ENCODE peak calls at places on chromosomes 3 and 15, in five cellular contexts. One of them, this sample, is unnamed.
A peak's percentile ranks its signal among the peaks of the same experiment; 100 is the strongest.

GRCh38 chr3:133843634-133844033 is 38.0 kb downstream of the SRPRB start:
- DNase-seq in neuronal stem cell: no peak
- DNase-seq in H9: no peak
- DNase-seq in mesenchymal stem cell: peak; percentile 85
- DNase-seq in H1: no peak
- DNase-seq in this sample: peak; percentile 18

GRCh38 chr3:21620511-21621395 is 130.3 kb downstream of the ZNF385D start:
- DNase-seq in neuronal stem cell: no peak
- DNase-seq in H9: no peak
- DNase-seq in mesenchymal stem cell: no peak
- DNase-seq in H1: no peak
- DNase-seq in this sample: peak; percentile 2

GRCh38 chr3:104190681-104191080 is 1176.0 kb upstream of the ALCAM start:
- DNase-seq in neuronal stem cell: no peak
- DNase-seq in H9: no peak
- DNase-seq in mesenchymal stem cell: no peak
- DNase-seq in H1: no peak
- DNase-seq in this sample: no peak

GRCh38 chr3:21543380-21544075 is 207.5 kb downstream of the ZNF385D start:
- DNase-seq in neuronal stem cell: no peak
- DNase-seq in H9: peak; percentile 69
- DNase-seq in mesenchymal stem cell: no peak
- DNase-seq in H1: no peak
- DNase-seq in this sample: no peak

GRCh38 chr3:78101363-78101762 is 1061.5 kb downstream of the ROBO2 start:
- DNase-seq in neuronal stem cell: no peak
- DNase-seq in H9: no peak
- DNase-seq in mesenchymal stem cell: peak; percentile 77
- DNase-seq in H1: no peak
- DNase-seq in this sample: no peak

GRCh38 chr15:40825661-40826088 is 2.8 kb downstream of the PPP1R14D start:
- DNase-seq in neuronal stem cell: no peak
- DNase-seq in H9: no peak
- DNase-seq in mesenchymal stem cell: peak; percentile 56
- DNase-seq in H1: no peak
- DNase-seq in this sample: peak; percentile 98

GRCh38 chr15:63473999-63474809 is 30.2 kb upstream of the USP3 start:
- DNase-seq in neuronal stem cell: no peak
- DNase-seq in H9: peak; percentile 61
- DNase-seq in mesenchymal stem cell: peak; percentile 97
- DNase-seq in H1: no peak
- DNase-seq in this sample: no peak

GRCh38 chr3:11154036-11154952 is at the start of gene HRH1:
- DNase-seq in neuronal stem cell: peak; percentile 24
- DNase-seq in H9: no peak
- DNase-seq in mesenchymal stem cell: no peak
- DNase-seq in H1: no peak
- DNase-seq in this sample: no peak

GRCh38 chr3:167917969-167918368 is 177.8 kb downstream of the GOLIM4 start:
- DNase-seq in neuronal stem cell: no peak
- DNase-seq in H9: no peak
- DNase-seq in mesenchymal stem cell: no peak
- DNase-seq in H1: no peak
- DNase-seq in this sample: no peak

GRCh38 chr3:129239992-129240391 is 9.4 kb upstream of the COPG1 start:
- DNase-seq in neuronal stem cell: no peak
- DNase-seq in H9: peak; percentile 37
- DNase-seq in mesenchymal stem cell: no peak
- DNase-seq in H1: no peak
- DNase-seq in this sample: no peak

GRCh38 chr3:194504146-194504545 is 17.3 kb upstream of the ATP13A3 start:
- DNase-seq in neuronal stem cell: no peak
- DNase-seq in H9: no peak
- DNase-seq in mesenchymal stem cell: no peak
- DNase-seq in H1: no peak
- DNase-seq in this sample: no peak

GRCh38 chr15:95645791-95646338 is 684.6 kb upstream of the NR2F2 start:
- DNase-seq in neuronal stem cell: no peak
- DNase-seq in H9: no peak
- DNase-seq in mesenchymal stem cell: no peak
- DNase-seq in H1: no peak
- DNase-seq in this sample: no peak

GRCh38 chr15:82315519-82316246 is 33.6 kb downstream of the GOLGA6L10 start:
- DNase-seq in neuronal stem cell: no peak
- DNase-seq in H9: peak; percentile 22
- DNase-seq in mesenchymal stem cell: no peak
- DNase-seq in H1: no peak
- DNase-seq in this sample: no peak

GRCh38 chr3:142098974-142099373 is 50.4 kb downstream of the TFDP2 start:
- DNase-seq in neuronal stem cell: no peak
- DNase-seq in H9: no peak
- DNase-seq in mesenchymal stem cell: no peak
- DNase-seq in H1: no peak
- DNase-seq in this sample: no peak

GRCh38 chr3:39098473-39099000 is 8.9 kb downstream of the GORASP1 start:
- DNase-seq in neuronal stem cell: no peak
- DNase-seq in H9: no peak
- DNase-seq in mesenchymal stem cell: no peak
- DNase-seq in H1: no peak
- DNase-seq in this sample: no peak

GRCh38 chr15:26720546-26720945 is 52.3 kb downstream of the GABRB3 start:
- DNase-seq in neuronal stem cell: no peak
- DNase-seq in H9: no peak
- DNase-seq in mesenchymal stem cell: no peak
- DNase-seq in H1: no peak
- DNase-seq in this sample: no peak

GRCh38 chr3:21942328-21942727 is 191.3 kb upstream of the ZNF385D start:
- DNase-seq in neuronal stem cell: no peak
- DNase-seq in H9: no peak
- DNase-seq in mesenchymal stem cell: peak; percentile 38
- DNase-seq in H1: no peak
- DNase-seq in this sample: peak; percentile 5

GRCh38 chr3:123883656-123884257 is 375 bp downstream of the MYLK start:
- DNase-seq in neuronal stem cell: peak; percentile 32
- DNase-seq in H9: peak; percentile 51
- DNase-seq in mesenchymal stem cell: peak; percentile 32
- DNase-seq in H1: no peak
- DNase-seq in this sample: no peak

GRCh38 chr3:172312006-172312405 is 136.2 kb downstream of the GHSR start:
- DNase-seq in neuronal stem cell: no peak
- DNase-seq in H9: no peak
- DNase-seq in mesenchymal stem cell: no peak
- DNase-seq in H1: no peak
- DNase-seq in this sample: peak; percentile 37

DNA sequence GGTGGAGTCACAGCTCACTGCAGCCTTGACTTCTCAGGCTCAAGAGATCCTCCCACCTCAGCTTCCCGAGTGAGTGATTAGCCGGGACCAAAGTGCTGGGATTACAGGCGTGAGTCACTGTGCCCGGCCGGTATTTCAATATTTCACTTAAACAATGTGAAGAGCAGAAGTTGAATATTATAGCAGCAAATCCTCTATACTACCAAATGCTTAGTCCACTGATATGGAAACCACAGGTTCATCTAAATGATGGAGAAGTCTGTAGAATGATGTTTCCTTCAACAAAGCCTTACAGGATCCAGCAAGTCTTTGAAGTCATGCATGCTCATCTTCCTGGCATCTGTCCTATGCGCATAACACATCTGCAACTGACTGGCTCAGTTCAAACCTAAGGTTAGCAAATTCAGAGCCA is 20.3 kb upstream of the UACA start:
- DNase-seq in neuronal stem cell: no peak
- DNase-seq in H9: no peak
- DNase-seq in mesenchymal stem cell: peak; percentile 75
- DNase-seq in H1: no peak
- DNase-seq in this sample: peak; percentile 56
- H4K91ac ChIP-seq in neuronal stem cell: no peak overlapping the region
- H4K91ac ChIP-seq in H9: no peak overlapping the region
- H4K91ac ChIP-seq in mesenchymal stem cell: no peak overlapping the region
- H4K91ac ChIP-seq in H1: no peak overlapping the region
- H4K91ac ChIP-seq in this sample: no peak overlapping the region

GRCh38 chr3:43612439-43612838 is 9.4 kb downstream of the ANO10 start:
- DNase-seq in neuronal stem cell: no peak
- DNase-seq in H9: no peak
- DNase-seq in mesenchymal stem cell: no peak
- DNase-seq in H1: no peak
- DNase-seq in this sample: no peak
- H2AK5ac ChIP-seq in neuronal stem cell: no peak overlapping the region
- H2AK5ac ChIP-seq in H9: no peak overlapping the region
- H2AK5ac ChIP-seq in mesenchymal stem cell: no peak overlapping the region
- H2AK5ac ChIP-seq in H1: no peak overlapping the region
- H2AK5ac ChIP-seq in this sample: no peak overlapping the region

DNA sequence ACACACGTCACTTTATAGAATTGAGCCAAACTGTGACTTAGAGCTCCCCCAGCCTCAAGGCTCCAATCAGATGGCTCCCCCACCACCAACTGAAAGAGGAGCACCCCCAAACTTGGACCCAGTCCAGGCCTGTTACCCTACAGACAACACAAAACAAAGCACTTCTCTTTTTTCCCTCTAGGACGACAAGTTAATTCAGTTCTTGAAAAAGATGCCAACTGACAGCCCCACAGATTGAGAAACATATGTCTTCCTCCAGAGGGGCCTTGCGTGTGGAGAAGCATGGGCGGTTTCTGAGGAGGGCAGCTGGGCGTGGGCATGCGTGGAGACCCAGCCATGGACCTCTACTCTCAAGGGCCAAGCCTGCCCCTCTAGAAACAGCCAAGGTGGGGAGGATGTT is 229.5 kb downstream of the SHQ1 start:
- DNase-seq in neuronal stem cell: no peak
- DNase-seq in H9: no peak
- DNase-seq in mesenchymal stem cell: no peak
- DNase-seq in H1: no peak
- DNase-seq in this sample: no peak
- H2BK12ac ChIP-seq in neuronal stem cell: no peak overlapping the region
- H2BK12ac ChIP-seq in H9: no peak overlapping the region
- H2BK12ac ChIP-seq in mesenchymal stem cell: no peak overlapping the region
- H2BK12ac ChIP-seq in H1: no peak overlapping the region
- H2BK12ac ChIP-seq in this sample: no peak overlapping the region

GRCh38 chr15:49085696-49086459 is 39.6 kb upstream of the SECISBP2L start:
- DNase-seq in neuronal stem cell: no peak
- DNase-seq in H9: no peak
- DNase-seq in mesenchymal stem cell: no peak
- DNase-seq in H1: no peak
- DNase-seq in this sample: no peak
- H4K91ac ChIP-seq in neuronal stem cell: no peak overlapping the region
- H4K91ac ChIP-seq in H9: no peak overlapping the region
- H4K91ac ChIP-seq in mesenchymal stem cell: no peak overlapping the region
- H4K91ac ChIP-seq in H1: no peak overlapping the region
- H4K91ac ChIP-seq in this sample: no peak overlapping the region

GRCh38 chr3:150970665-150971327 is 1.7 kb downstream of the CLRN1 start:
- DNase-seq in neuronal stem cell: no peak
- DNase-seq in H9: no peak
- DNase-seq in mesenchymal stem cell: peak; percentile 64
- DNase-seq in H1: no peak
- DNase-seq in this sample: peak; percentile 61
- H2AK5ac ChIP-seq in neuronal stem cell: no peak overlapping the region
- H2AK5ac ChIP-seq in H9: no peak overlapping the region
- H2AK5ac ChIP-seq in mesenchymal stem cell: no peak overlapping the region
- H2AK5ac ChIP-seq in H1: no peak overlapping the region
- H2AK5ac ChIP-seq in this sample: no peak overlapping the region

GRCh38 chr3:54573922-54574321 is 353.9 kb downstream of the LRTM1 start:
- DNase-seq in neuronal stem cell: no peak
- DNase-seq in H9: no peak
- DNase-seq in mesenchymal stem cell: no peak
- DNase-seq in H1: no peak
- DNase-seq in this sample: no peak

GRCh38 chr3:54577313-54577712 is 350.5 kb downstream of the LRTM1 start:
- DNase-seq in neuronal stem cell: no peak
- DNase-seq in H9: no peak
- DNase-seq in mesenchymal stem cell: no peak
- DNase-seq in H1: no peak
- DNase-seq in this sample: no peak

GRCh38 chr3:54574906-54575305 is 353.0 kb downstream of the LRTM1 start:
- DNase-seq in neuronal stem cell: no peak
- DNase-seq in H9: no peak
- DNase-seq in mesenchymal stem cell: no peak
- DNase-seq in H1: no peak
- DNase-seq in this sample: no peak

GRCh38 chr3:54578417-54578816 is 349.4 kb downstream of the LRTM1 start:
- DNase-seq in neuronal stem cell: no peak
- DNase-seq in H9: no peak
- DNase-seq in mesenchymal stem cell: no peak
- DNase-seq in H1: no peak
- DNase-seq in this sample: no peak

GRCh38 chr3:54575561-54575960 is 352.3 kb downstream of the LRTM1 start:
- DNase-seq in neuronal stem cell: no peak
- DNase-seq in H9: no peak
- DNase-seq in mesenchymal stem cell: no peak
- DNase-seq in H1: no peak
- DNase-seq in this sample: no peak
- H2BK12ac ChIP-seq in neuronal stem cell: no peak overlapping the region
- H2BK12ac ChIP-seq in H9: no peak overlapping the region
- H2BK12ac ChIP-seq in mesenchymal stem cell: no peak overlapping the region
- H2BK12ac ChIP-seq in H1: no peak overlapping the region
- H2BK12ac ChIP-seq in this sample: no peak overlapping the region

DNA sequence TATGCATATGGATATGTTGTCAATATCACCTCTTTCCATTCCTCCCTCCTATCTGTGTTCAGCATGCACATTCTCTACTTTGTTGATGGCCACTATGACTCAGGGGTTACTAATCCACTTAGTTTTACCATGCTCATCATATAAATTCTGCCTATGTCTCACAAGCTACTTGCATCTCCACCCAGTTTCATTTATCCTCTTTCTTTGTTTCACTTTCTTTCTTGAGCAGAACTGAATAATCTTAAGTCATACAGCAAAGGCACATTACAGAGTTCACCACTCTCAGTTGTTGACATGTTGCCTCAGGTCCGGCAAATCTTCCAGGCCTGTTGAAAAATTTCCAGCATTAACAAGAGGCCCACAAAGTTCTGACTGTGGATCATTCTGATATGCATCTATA is 71.5 kb downstream of the SSR3 start:
- DNase-seq in neuronal stem cell: no peak
- DNase-seq in H9: no peak
- DNase-seq in mesenchymal stem cell: peak; percentile 94
- DNase-seq in H1: no peak
- DNase-seq in this sample: no peak
- H4K91ac ChIP-seq in neuronal stem cell: no peak overlapping the region
- H4K91ac ChIP-seq in H9: no peak overlapping the region
- H4K91ac ChIP-seq in mesenchymal stem cell: no peak overlapping the region
- H4K91ac ChIP-seq in H1: no peak overlapping the region
- H4K91ac ChIP-seq in this sample: no peak overlapping the region